ENCODE peak calls at places on chromosomes 16 and 17, in four cellular contexts. One of them, this sample, is unnamed.

GRCh38 chr16:23729503-23730424 is 16.7 kb upstream of the ERN2 start:
- DNase-seq in GM12891: no peak
- DNase-seq in K562: peak; percentile 79
- DNase-seq in GM12878: no peak
- DNase-seq in this sample: no peak

GRCh38 chr17:19361326-19361725 is 1.2 kb downstream of the B9D1 start:
- DNase-seq in GM12891: no peak
- DNase-seq in K562: peak; percentile 33
- DNase-seq in GM12878: no peak
- DNase-seq in this sample: no peak

GRCh38 chr17:15290605-15291004 is 25.5 kb upstream of the PMP22 start:
- DNase-seq in GM12891: no peak
- DNase-seq in K562: no peak
- DNase-seq in GM12878: no peak
- DNase-seq in this sample: no peak

GRCh38 chr16:71769222-71769621 is 39.4 kb downstream of the AP1G1 start:
- DNase-seq in GM12891: no peak
- DNase-seq in K562: no peak
- DNase-seq in GM12878: no peak
- DNase-seq in this sample: no peak

GRCh38 chr17:34781571-34782108 is 179.6 kb downstream of the CCT6B start:
- DNase-seq in GM12891: no peak
- DNase-seq in K562: no peak
- DNase-seq in GM12878: no peak
- DNase-seq in this sample: no peak

GRCh38 chr16:2329532-2329931 is 11.0 kb downstream of the ABCA3 start:
- DNase-seq in GM12891: no peak
- DNase-seq in K562: no peak
- DNase-seq in GM12878: no peak
- DNase-seq in this sample: no peak

GRCh38 chr16:85211247-85211910 is 99.1 kb upstream of the CIBAR2 start:
- DNase-seq in GM12891: no peak
- DNase-seq in K562: no peak
- DNase-seq in GM12878: no peak
- DNase-seq in this sample: no peak

GRCh38 chr17:12133183-12133582 is 112.5 kb downstream of the MAP2K4 start:
- DNase-seq in GM12891: no peak
- DNase-seq in K562: no peak
- DNase-seq in GM12878: no peak
- DNase-seq in this sample: no peak

GRCh38 chr16:2282866-2283555 is 15.1 kb upstream of the RNPS1 start:
- DNase-seq in GM12891: no peak
- DNase-seq in K562: no peak
- DNase-seq in GM12878: no peak
- DNase-seq in this sample: no peak

GRCh38 chr17:38469875-38470274 is 41.6 kb downstream of the ARHGAP23 start:
- DNase-seq in GM12891: no peak
- DNase-seq in K562: peak; percentile 63
- DNase-seq in GM12878: no peak
- DNase-seq in this sample: no peak

GRCh38 chr17:3693829-3694231 is 2.1 kb downstream of the P2RX5 start:
- DNase-seq in GM12891: no peak
- DNase-seq in K562: no peak
- DNase-seq in GM12878: peak; percentile 91
- DNase-seq in this sample: no peak

GRCh38 chr16:49183911-49184310 is 97.7 kb downstream of the CBLN1 start:
- DNase-seq in GM12891: no peak
- DNase-seq in K562: peak; percentile 19
- DNase-seq in GM12878: no peak
- DNase-seq in this sample: no peak

GRCh38 chr16:12145918-12146317 is 169.4 kb downstream of the SNX29 start:
- DNase-seq in GM12891: no peak
- DNase-seq in K562: peak; percentile 18
- DNase-seq in GM12878: no peak
- DNase-seq in this sample: no peak

GRCh38 chr17:41655611-41656111 is 31.3 kb upstream of the KRT17 start:
- DNase-seq in GM12891: no peak
- DNase-seq in K562: no peak
- DNase-seq in GM12878: no peak
- DNase-seq in this sample: no peak

GRCh38 chr17:41773731-41774193 is 12.7 kb downstream of the JUP start:
- DNase-seq in GM12891: no peak
- DNase-seq in K562: no peak
- DNase-seq in GM12878: no peak
- DNase-seq in this sample: no peak

GRCh38 chr17:35742496-35742895 is 10.5 kb downstream of the GAS2L2 start:
- DNase-seq in GM12891: no peak
- DNase-seq in K562: no peak
- DNase-seq in GM12878: no peak
- DNase-seq in this sample: no peak

GRCh38 chr17:50111687-50112655 is 16.8 kb downstream of the PDK2 start:
- DNase-seq in GM12891: no peak
- DNase-seq in K562: no peak
- DNase-seq in GM12878: no peak
- DNase-seq in this sample: no peak

GRCh38 chr16:89216315-89217137 is 977 bp upstream of the ZNF778 start:
- DNase-seq in GM12891: no peak
- DNase-seq in K562: peak; percentile 85
- DNase-seq in GM12878: peak; percentile 61
- DNase-seq in this sample: no peak

GRCh38 chr16:396605-397004 is 394 bp upstream of the NME4 start:
- DNase-seq in GM12891: no peak
- DNase-seq in K562: peak; percentile 90
- DNase-seq in GM12878: no peak
- DNase-seq in this sample: no peak

GRCh38 chr17:67221062-67221998 is 23.7 kb downstream of the HELZ start:
- DNase-seq in GM12891: no peak
- DNase-seq in K562: peak; percentile 67
- DNase-seq in GM12878: no peak
- DNase-seq in this sample: no peak

GRCh38 chr17:15418781-15419180 is 48.6 kb downstream of the CDRT4 start:
- DNase-seq in GM12891: no peak
- DNase-seq in K562: no peak
- DNase-seq in GM12878: no peak
- DNase-seq in this sample: no peak

GRCh38 chr16:4792951-4793513 is 2.1 kb upstream of the SMIM22 start:
- DNase-seq in GM12891: no peak
- DNase-seq in K562: no peak
- DNase-seq in GM12878: no peak
- DNase-seq in this sample: no peak

GRCh38 chr17:27977751-27978688 is 64.5 kb upstream of the NLK start:
- DNase-seq in GM12891: no peak
- DNase-seq in K562: peak; percentile 38
- DNase-seq in GM12878: no peak
- DNase-seq in this sample: no peak

GRCh38 chr17:44966348-44967025 is 1.6 kb downstream of the C1QL1 start:
- DNase-seq in GM12891: no peak
- DNase-seq in K562: no peak
- DNase-seq in GM12878: no peak
- DNase-seq in this sample: no peak

GRCh38 chr16:30567991-30568638 is 3.4 kb downstream of the ZNF688 start:
- DNase-seq in GM12891: no peak
- DNase-seq in K562: no peak
- DNase-seq in GM12878: peak; percentile 66
- DNase-seq in this sample: peak; percentile 37

GRCh38 chr16:8869212-8869987 is 594 bp upstream of the CARHSP1 start:
- DNase-seq in GM12891: no peak
- DNase-seq in K562: peak; percentile 56
- DNase-seq in GM12878: no peak
- DNase-seq in this sample: no peak

GRCh38 chr16:78385406-78385805 is 286.0 kb downstream of the WWOX start:
- DNase-seq in GM12891: no peak
- DNase-seq in K562: no peak
- DNase-seq in GM12878: no peak
- DNase-seq in this sample: no peak

GRCh38 chr16:20884240-20884556 is 16.0 kb downstream of the DCUN1D3 start:
- DNase-seq in GM12891: no peak
- DNase-seq in K562: no peak
- DNase-seq in GM12878: no peak
- DNase-seq in this sample: no peak

GRCh38 chr17:42163113-42163512 is 8.3 kb upstream of the RAB5C start:
- DNase-seq in GM12891: no peak
- DNase-seq in K562: peak; percentile 68
- DNase-seq in GM12878: no peak
- DNase-seq in this sample: peak; percentile 45

GRCh38 chr17:15261063-15261817 is 3.9 kb downstream of the PMP22 start:
- DNase-seq in GM12891: no peak
- DNase-seq in K562: no peak
- DNase-seq in GM12878: no peak
- DNase-seq in this sample: no peak

GRCh38 chr17:11296994-11297393 is 56.0 kb downstream of the SHISA6 start:
- DNase-seq in GM12891: no peak
- DNase-seq in K562: no peak
- DNase-seq in GM12878: no peak
- DNase-seq in this sample: no peak

GRCh38 chr16:22861585-22861984 is 47.6 kb downstream of the HS3ST2 start:
- DNase-seq in GM12891: no peak
- DNase-seq in K562: no peak
- DNase-seq in GM12878: no peak
- DNase-seq in this sample: no peak

GRCh38 chr16:29992371-29992967 is 2.9 kb downstream of the HIRIP3 start:
- DNase-seq in GM12891: no peak
- DNase-seq in K562: peak; percentile 33
- DNase-seq in GM12878: no peak
- DNase-seq in this sample: no peak

GRCh38 chr17:44324571-44325275 is at the start of gene SLC25A39:
- DNase-seq in GM12891: peak; percentile 89
- DNase-seq in K562: peak; percentile 97
- DNase-seq in GM12878: no peak
- DNase-seq in this sample: peak; percentile 80

DNA sequence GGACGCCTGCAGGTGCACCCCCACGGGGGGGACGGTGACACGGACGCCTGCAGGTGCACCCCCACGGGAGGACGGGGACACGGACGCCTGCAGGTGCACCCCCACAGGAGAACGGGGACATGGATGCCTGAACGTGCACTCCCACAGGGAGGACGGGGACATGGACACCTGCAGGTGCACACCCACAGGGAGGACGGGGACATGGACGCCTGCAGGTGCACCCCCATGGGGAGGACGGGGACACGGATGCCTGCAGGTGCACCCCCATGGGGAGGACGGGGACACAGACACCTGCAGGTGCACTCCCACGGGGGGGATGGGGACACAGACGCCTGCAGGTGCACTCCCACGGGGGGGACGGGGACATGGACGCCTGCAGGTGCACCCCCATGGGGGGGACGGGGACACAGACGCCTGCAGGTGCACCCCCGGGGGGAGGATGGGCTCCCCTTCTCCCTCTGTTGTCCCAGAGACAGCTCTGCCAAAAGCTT is 114.5 kb upstream of the METRNL start:
- DNase-seq in GM12891: no peak
- DNase-seq in K562: no peak
- DNase-seq in GM12878: no peak
- DNase-seq in this sample: no peak
- TF ChIP-seq TAF1 in GM12891: no peak
- TF ChIP-seq TAF1 in K562: no peak
- TF ChIP-seq TAF1 in GM12878: no peak
- TF ChIP-seq TAF1 in this sample: no peak

GRCh38 chr16:75251280-75252048 is at the start of gene BCAR1:
- DNase-seq in GM12891: peak; percentile 95
- DNase-seq in K562: peak; percentile 92
- DNase-seq in GM12878: no peak
- DNase-seq in this sample: peak; percentile 85
- TF ChIP-seq TAF1 in GM12891: no peak
- TF ChIP-seq TAF1 in K562: peak; percentile 54
- TF ChIP-seq TAF1 in GM12878: no peak
- TF ChIP-seq TAF1 in this sample: no peak

GRCh38 chr16:87874639-87875472 is 5.5 kb upstream of the SLC7A5 start:
- DNase-seq in GM12891: no peak
- DNase-seq in K562: no peak
- DNase-seq in GM12878: no peak
- DNase-seq in this sample: no peak
- TF ChIP-seq TAF1 in GM12891: no peak
- TF ChIP-seq TAF1 in K562: no peak
- TF ChIP-seq TAF1 in GM12878: no peak
- TF ChIP-seq TAF1 in this sample: no peak

DNA sequence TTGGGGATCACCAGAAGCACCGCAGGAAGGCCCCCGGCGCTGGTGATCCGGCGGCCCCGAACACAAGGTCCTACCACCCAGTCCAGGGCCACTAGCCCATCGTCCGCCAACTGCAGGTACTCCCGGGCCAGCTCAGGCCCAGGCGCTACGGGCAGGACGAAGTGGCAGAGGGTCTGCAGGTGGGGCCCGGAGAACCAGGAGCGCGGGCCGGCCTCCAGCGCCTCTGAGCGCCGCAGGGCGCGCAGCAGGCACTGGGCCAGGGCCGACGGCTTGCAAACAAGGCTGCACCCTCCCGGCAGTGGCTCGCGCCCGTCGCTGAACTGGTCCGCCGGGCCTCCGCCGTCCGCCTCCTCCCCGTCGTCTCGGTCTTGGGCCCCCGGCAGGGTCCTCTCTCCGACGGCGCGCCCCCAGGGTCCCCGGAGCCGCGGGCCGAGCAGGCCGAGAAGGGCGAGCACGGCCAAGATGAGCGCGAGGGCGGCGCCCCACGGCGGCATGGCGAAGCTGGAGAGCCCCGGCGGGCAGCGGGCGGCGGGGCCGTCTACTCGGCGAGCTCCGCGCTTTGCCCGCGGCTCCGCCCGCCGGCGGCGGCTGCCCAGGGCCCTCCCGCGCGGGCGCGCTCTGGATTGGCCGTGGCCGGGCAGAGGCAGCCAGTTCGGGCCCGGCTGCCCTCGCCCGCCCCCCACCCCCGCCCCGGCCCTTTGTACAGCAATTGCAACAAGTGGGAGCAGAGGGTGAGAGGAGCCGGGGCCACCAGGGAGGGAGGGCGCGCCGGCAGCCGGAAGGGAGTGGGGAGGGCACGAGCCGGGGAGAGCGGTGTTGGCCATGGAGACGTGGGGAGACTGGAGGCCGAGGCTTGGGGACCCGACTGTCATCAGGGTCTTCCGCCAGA is at the start of gene ABHD15:
- DNase-seq in GM12891: peak; percentile 63
- DNase-seq in K562: no peak
- DNase-seq in GM12878: no peak
- DNase-seq in this sample: peak; percentile 63
- TF ChIP-seq TAF1 in GM12891: no peak
- TF ChIP-seq TAF1 in K562: no peak
- TF ChIP-seq TAF1 in GM12878: no peak
- TF ChIP-seq TAF1 in this sample: no peak

DNA sequence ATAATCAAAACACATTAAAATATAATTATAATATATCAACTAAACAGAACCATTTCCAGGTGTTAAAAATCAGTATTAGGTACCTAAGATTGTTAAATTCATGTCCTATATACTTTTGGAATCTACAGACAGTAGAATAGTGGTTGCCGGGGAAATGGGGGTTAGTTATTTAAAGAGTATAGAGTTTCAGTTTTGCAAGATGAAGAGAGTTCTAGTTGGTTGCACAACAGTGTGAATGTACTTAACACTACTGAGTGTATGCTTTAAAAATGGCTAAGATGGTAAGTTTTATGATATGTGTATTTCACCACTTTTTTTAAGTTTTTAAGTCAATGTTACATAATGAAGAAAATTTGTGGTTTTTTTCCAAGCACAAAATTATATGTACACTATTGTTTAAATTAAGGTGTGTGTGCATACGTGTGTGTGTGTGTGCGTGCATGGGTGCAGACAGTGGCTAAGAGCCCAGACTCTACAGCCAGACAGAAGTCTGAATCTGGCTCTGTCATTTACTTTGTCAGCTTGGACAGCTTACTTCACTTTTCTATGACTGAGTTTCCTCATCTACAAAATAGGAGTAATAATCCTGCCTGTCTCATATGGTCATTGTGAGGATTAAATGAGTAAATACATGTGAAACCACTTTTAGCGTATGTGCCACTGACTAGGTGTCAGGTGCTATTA is 25.3 kb upstream of the PHAF1 start:
- DNase-seq in GM12891: no peak
- DNase-seq in K562: no peak
- DNase-seq in GM12878: no peak
- DNase-seq in this sample: no peak
- TF ChIP-seq TAF1 in GM12891: no peak
- TF ChIP-seq TAF1 in K562: no peak
- TF ChIP-seq TAF1 in GM12878: no peak
- TF ChIP-seq TAF1 in this sample: no peak

This sample was measured in GM12892.